ENCODE peak calls at places on chromosomes 12 and 14, in four cellular contexts. Y, V, H and N are unnamed samples.

GRCh38 chr12:25384038-25384953 is 133.6 kb upstream of the KRAS start:
- DNase-seq in H (no peak), Y (no peak), V (no peak), N (no peak)

GRCh38 chr12:93245543-93245942 is 132.2 kb upstream of the NUDT4 start:
- DNase-seq in H (peak), Y (no peak), V (peak), N (no peak)

GRCh38 chr12:50517456-50518048 is 12.8 kb downstream of the DIP2B start:
- DNase-seq in Y (no peak), H (no peak), V (no peak), N (no peak)

GRCh38 chr12:8226355-8226754 is 1.1 kb downstream of the FAM90A1 start:
- DNase-seq in H (no peak), V (no peak), Y (no peak), N (no peak)

GRCh38 chr14:104695660-104696000 is 6.2 kb downstream of the INF2 start:
- DNase-seq in Y (no peak), V (no peak), H (peak), N (no peak)

GRCh38 chr12:51951843-51952722 is 584 bp downstream of the ACVR1B start:
- DNase-seq in Y (no peak), V (peak), H (no peak), N (no peak)

GRCh38 chr12:121801601-121802484 is 2.0 kb upstream of the SETD1B start:
- DNase-seq in H (no peak), Y (no peak), V (peak), N (no peak)

GRCh38 chr14:65354715-65355114 is 57.8 kb upstream of the FUT8 start:
- DNase-seq in Y (no peak), H (no peak), V (no peak), N (no peak)

GRCh38 chr14:74538411-74539391 is 45.1 kb downstream of the ISCA2 start:
- DNase-seq in Y (no peak), V (no peak), H (no peak), N (no peak)

GRCh38 chr12:55619352-55620138 is 17.1 kb upstream of the OR10P1 start:
- DNase-seq in V (peak), H (no peak), Y (peak), N (no peak)

GRCh38 chr12:40980346-40981005 is 207.6 kb upstream of the PDZRN4 start:
- DNase-seq in H (no peak), Y (no peak), V (no peak), N (no peak)

GRCh38 chr14:67409461-67409860 is 2.5 kb downstream of the PLEK2 start:
- DNase-seq in V (no peak), H (no peak), Y (no peak), N (no peak)

GRCh38 chr12:109822951-109823411 is 10.2 kb downstream of the TRPV4 start:
- DNase-seq in Y (peak), H (no peak), V (no peak), N (no peak)

GRCh38 chr12:131808744-131809371 is 19.3 kb upstream of the MMP17 start:
- DNase-seq in Y (no peak), V (no peak), H (peak), N (no peak)

GRCh38 chr12:81077686-81078441 is at the start of gene ACSS3:
- DNase-seq in H (peak), V (peak), Y (no peak), N (peak)

GRCh38 chr12:126617312-126617711 is 1552.1 kb downstream of the AACS start:
- DNase-seq in V (peak), H (no peak), Y (no peak), N (no peak)

GRCh38 chr12:86513206-86513605 is 257.0 kb upstream of the MGAT4C start:
- DNase-seq in Y (no peak), V (no peak), H (no peak), N (no peak)

DNA sequence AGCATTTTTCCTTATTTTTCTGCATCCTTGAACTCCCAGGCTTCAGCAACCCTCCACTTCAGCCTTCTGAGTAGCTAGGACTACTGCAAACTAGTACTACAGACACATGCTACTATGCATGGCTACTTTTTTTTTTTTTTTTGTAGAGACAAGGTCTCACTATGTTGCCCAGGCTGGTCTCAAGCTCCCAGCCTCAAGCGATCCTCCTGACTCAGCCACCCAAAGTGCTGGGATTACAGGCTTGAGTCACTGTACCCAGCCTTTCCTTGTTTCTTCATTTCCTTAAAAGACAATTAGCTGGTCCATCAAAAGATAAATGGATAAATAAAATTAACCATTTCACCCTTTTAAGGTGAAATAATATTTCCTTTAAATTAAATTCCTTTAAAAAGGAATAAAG is 205.8 kb downstream of the SPTSSA start:
- DNase-seq in V (no peak), H (no peak), Y (no peak), N (no peak)
- TF ChIP-seq CTCF in V (no peak), H (no peak), Y (no peak), N (no peak)

GRCh38 chr12:45890276-45890675 is 100.1 kb downstream of the SCAF11 start:
- DNase-seq in H (no peak), V (no peak), Y (no peak), N (no peak)

GRCh38 chr12:45887544-45887943 is 102.8 kb downstream of the SCAF11 start:
- DNase-seq in Y (no peak), V (no peak), H (no peak), N (no peak)

GRCh38 chr12:45895961-45896360 is 94.4 kb downstream of the SCAF11 start:
- DNase-seq in Y (no peak), V (no peak), H (no peak), N (no peak)

GRCh38 chr12:45898094-45898493 is 92.3 kb downstream of the SCAF11 start:
- DNase-seq in Y (no peak), H (no peak), V (no peak), N (no peak)

DNA sequence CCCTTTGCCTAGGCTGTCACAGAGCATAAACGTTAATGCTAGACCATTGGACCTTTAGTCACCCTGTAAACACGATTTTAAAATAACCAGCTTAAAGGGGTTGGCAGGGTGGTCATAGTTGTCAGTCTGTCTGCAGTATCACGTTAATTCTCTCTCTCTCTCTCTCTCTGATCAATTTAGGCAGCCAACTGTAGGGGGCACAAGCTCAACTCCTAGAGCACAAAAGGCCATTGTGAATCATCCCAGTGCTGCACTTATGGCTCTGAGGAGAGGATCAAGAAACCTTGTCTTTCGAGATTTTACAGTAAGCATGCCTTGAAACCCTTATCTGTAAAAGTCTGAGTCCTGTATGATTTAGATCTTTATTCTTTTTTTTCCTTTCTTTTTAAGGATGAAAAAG is 97.1 kb downstream of the SCAF11 start:
- DNase-seq in H (no peak), V (peak), Y (no peak), N (no peak)
- TF ChIP-seq CTCF in H (no peak), V (peak), Y (no peak), N (no peak)

GRCh38 chr14:37598973-37599526 is 3.6 kb downstream of the TTC6 start:
- DNase-seq in Y (no peak), V (peak), H (peak), N (no peak)

GRCh38 chr14:37596790-37597189 is 1.4 kb downstream of the TTC6 start:
- DNase-seq in V (peak), H (no peak), Y (no peak), N (no peak)

GRCh38 chr14:37598085-37598972 is 2.9 kb downstream of the TTC6 start:
- DNase-seq in H (peak), Y (no peak), V (peak), N (no peak)

GRCh38 chr14:37595809-37596595 is 573 bp downstream of the TTC6 start:
- DNase-seq in H (peak), V (peak), Y (peak), N (no peak)

GRCh38 chr14:37597538-37598084 is 2.2 kb downstream of the TTC6 start:
- DNase-seq in V (peak), Y (no peak), H (peak), N (no peak)
- TF ChIP-seq CTCF in V (peak), Y (peak), H (no peak), N (peak)

GRCh38 chr14:32367501-32367900 is 38.4 kb downstream of the AKAP6 start:
- DNase-seq in V (no peak), H (no peak), Y (no peak), N (no peak)

GRCh38 chr14:32366995-32367394 is 37.9 kb downstream of the AKAP6 start:
- DNase-seq in V (peak), H (no peak), Y (no peak), N (no peak)

GRCh38 chr14:32364941-32365340 is 35.8 kb downstream of the AKAP6 start:
- DNase-seq in Y (no peak), H (no peak), V (no peak), N (no peak)

GRCh38 chr14:32368107-32368506 is 39.0 kb downstream of the AKAP6 start:
- DNase-seq in V (no peak), H (no peak), Y (no peak), N (no peak)

GRCh38 chr14:32366256-32366655 is 37.2 kb downstream of the AKAP6 start:
- DNase-seq in H (no peak), Y (no peak), V (peak), N (no peak)
- TF ChIP-seq CTCF in H (no peak), Y (no peak), V (peak), N (no peak)

GRCh38 chr14:102925646-102926045 is 3.2 kb downstream of the AMN start:
- DNase-seq in V (no peak), H (peak), Y (no peak), N (no peak)

GRCh38 chr14:102923920-102924486 is 1.5 kb downstream of the AMN start:
- DNase-seq in H (peak), V (no peak), Y (no peak), N (no peak)

GRCh38 chr14:102923201-102923919 is 897 bp downstream of the AMN start:
- DNase-seq in H (peak), V (peak), Y (no peak), N (no peak)

GRCh38 chr14:102926104-102926503 is 3.6 kb downstream of the AMN start:
- DNase-seq in V (peak), Y (no peak), H (no peak), N (no peak)

GRCh38 chr14:102924632-102925588 is 2.4 kb downstream of the AMN start:
- DNase-seq in V (no peak), Y (no peak), H (peak), N (no peak)
- TF ChIP-seq CTCF in V (peak), Y (no peak), H (no peak), N (no peak)

DNA sequence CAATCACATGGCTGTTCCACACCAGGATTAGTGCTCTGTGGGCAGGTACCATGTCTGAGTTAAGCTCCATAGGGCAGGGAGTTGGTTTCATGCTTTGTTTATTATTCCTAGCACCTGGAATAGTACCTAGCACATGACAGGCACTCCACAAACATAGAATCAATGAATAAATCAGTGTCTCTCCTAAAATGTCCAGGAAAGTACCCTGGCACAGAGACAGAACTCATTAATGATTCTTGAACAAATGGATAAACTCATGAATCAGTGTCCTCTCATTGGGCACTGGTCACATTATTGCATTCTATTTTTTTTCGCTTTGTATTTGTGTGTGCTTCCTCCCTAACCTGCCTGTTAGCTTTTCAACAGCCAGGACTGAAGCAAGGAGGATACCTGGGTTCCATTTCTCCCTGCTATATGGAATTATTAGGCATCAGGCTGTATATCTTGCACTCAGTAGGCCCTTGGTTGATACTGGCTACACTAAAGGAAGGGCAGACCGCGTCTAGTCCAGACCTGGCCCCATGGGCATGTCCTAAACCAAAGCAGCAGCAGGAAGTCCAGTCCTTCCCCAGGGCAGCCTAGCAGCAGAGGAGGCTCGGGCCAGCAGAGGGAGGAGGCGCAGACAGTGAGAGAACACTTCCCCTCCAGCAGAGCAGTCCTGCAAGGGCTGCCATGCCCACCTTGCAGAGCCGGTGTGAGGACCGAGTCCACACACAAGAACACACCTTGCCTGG is 18.4 kb downstream of the HDAC7 start:
- DNase-seq in H (no peak), V (peak), Y (no peak), N (no peak)
- TF ChIP-seq CTCF in H (peak), V (no peak), Y (no peak), N (peak)

GRCh38 chr14:58607571-58608317 is 30.0 kb upstream of the DACT1 start:
- DNase-seq in Y (no peak), V (no peak), H (no peak), N (no peak)

GRCh38 chr14:58605465-58605864 is 32.3 kb upstream of the DACT1 start:
- DNase-seq in V (no peak), Y (no peak), H (no peak), N (no peak)

DNA sequence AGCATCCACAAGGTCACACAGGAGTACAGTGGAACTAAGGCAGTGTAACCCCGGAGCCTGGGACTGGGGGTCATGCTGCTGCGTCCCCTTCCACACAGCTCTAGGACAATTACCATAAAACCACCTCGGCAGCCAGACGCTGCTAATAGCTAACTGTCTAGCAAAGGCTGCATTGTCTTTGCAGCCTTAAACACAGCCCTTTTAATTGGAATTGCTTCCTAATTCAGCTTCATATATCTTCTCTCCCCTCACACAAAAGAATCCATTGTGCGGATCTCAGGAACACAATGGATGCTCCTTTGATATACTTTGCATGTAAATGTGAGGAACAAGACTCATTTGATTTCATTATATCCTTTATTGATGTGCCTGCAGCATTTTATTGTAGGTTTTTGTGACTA is 30.6 kb upstream of the DACT1 start:
- DNase-seq in V (peak), Y (no peak), H (no peak), N (no peak)
- TF ChIP-seq CTCF in V (no peak), Y (no peak), H (no peak), N (no peak)

GRCh38 chr14:86897704-86898513 is 1095.1 kb downstream of the GALC start:
- DNase-seq in V (no peak), Y (no peak), H (no peak), N (no peak)
- TF ChIP-seq CTCF in V (no peak), Y (no peak), H (no peak), N (no peak)

DNA sequence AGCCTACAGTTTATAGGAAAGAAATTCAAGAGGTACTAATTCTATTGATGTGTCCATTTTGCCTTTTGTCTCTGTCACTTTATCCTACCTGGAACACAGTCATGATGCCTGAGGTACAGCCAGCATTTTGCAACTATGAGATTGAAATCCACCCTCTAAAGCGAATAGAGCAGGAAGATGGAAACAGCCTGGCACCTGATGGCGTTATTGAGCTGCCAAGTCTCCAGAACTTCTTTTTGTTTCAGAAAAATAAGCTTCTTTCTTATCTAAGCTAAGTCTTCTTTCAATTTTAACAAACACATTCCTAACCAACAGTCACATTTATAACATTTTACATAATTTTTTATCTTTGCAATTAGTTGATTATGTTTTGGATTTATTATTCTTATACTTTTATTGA is 182.1 kb downstream of the PAWR start:
- DNase-seq in Y (no peak), V (no peak), H (no peak), N (no peak)
- TF ChIP-seq CTCF in Y (no peak), V (peak), H (no peak), N (no peak)

GRCh38 chr14:46053221-46053620 is 598.4 kb downstream of the RPL10L start:
- DNase-seq in V (no peak), Y (no peak), H (no peak), N (no peak)
- TF ChIP-seq CTCF in V (no peak), Y (no peak), H (no peak), N (no peak)